ENCODE peak calls at places on chromosomes 12 and 14, in six cellular contexts. One of them, this sample, is unnamed. For H3K4me1, the result is how much of the 10 kb centered on the place peaks cover.

GRCh38 chr12:132279184-132279889 is 50.1 kb downstream of the GALNT9 start:
- DNase-seq in ovary: no peak
- DNase-seq in psoas muscle: no peak
- DNase-seq in uterus: no peak
- DNase-seq in heart right ventricle: peak
- DNase-seq in naive thymus-derived CD4-positive, alpha-beta T cell: no peak
- DNase-seq in this sample: peak

GRCh38 chr12:103503546-103504480 is 8.0 kb upstream of the C12orf42 start:
- DNase-seq in ovary: no peak
- DNase-seq in psoas muscle: no peak
- DNase-seq in uterus: no peak
- DNase-seq in heart right ventricle: peak
- DNase-seq in naive thymus-derived CD4-positive, alpha-beta T cell: peak
- DNase-seq in this sample: no peak

GRCh38 chr14:60204843-60205774 is 39.9 kb upstream of the DHRS7 start:
- DNase-seq in ovary: no peak
- DNase-seq in psoas muscle: no peak
- DNase-seq in uterus: no peak
- DNase-seq in heart right ventricle: no peak
- DNase-seq in naive thymus-derived CD4-positive, alpha-beta T cell: no peak
- DNase-seq in this sample: no peak

GRCh38 chr14:83779266-83779665 is 1750.7 kb upstream of the FLRT2 start:
- DNase-seq in ovary: no peak
- DNase-seq in psoas muscle: no peak
- DNase-seq in uterus: no peak
- DNase-seq in heart right ventricle: no peak
- DNase-seq in naive thymus-derived CD4-positive, alpha-beta T cell: no peak
- DNase-seq in this sample: no peak

GRCh38 chr12:74170645-74171477 is 366.8 kb upstream of the ATXN7L3B start:
- DNase-seq in ovary: no peak
- DNase-seq in psoas muscle: peak
- DNase-seq in uterus: no peak
- DNase-seq in heart right ventricle: peak
- DNase-seq in naive thymus-derived CD4-positive, alpha-beta T cell: no peak
- DNase-seq in this sample: peak

GRCh38 chr12:6089041-6089823 is 35.2 kb downstream of the VWF start:
- DNase-seq in ovary: no peak
- DNase-seq in psoas muscle: no peak
- DNase-seq in uterus: no peak
- DNase-seq in heart right ventricle: no peak
- DNase-seq in naive thymus-derived CD4-positive, alpha-beta T cell: no peak
- DNase-seq in this sample: peak

GRCh38 chr12:124293286-124294003 is 1.4 kb upstream of the RFLNA start:
- DNase-seq in ovary: no peak
- DNase-seq in psoas muscle: no peak
- DNase-seq in uterus: no peak
- DNase-seq in heart right ventricle: no peak
- DNase-seq in naive thymus-derived CD4-positive, alpha-beta T cell: no peak
- DNase-seq in this sample: no peak

GRCh38 chr12:80040075-80040738 is 59.1 kb upstream of the OTOGL start:
- DNase-seq in ovary: no peak
- DNase-seq in psoas muscle: no peak
- DNase-seq in uterus: no peak
- DNase-seq in heart right ventricle: no peak
- DNase-seq in naive thymus-derived CD4-positive, alpha-beta T cell: no peak
- DNase-seq in this sample: no peak

GRCh38 chr14:105891221-105891602 is 364.8 kb downstream of the TMEM121 start:
- DNase-seq in ovary: no peak
- DNase-seq in psoas muscle: peak
- DNase-seq in uterus: peak
- DNase-seq in heart right ventricle: peak
- DNase-seq in naive thymus-derived CD4-positive, alpha-beta T cell: no peak
- DNase-seq in this sample: peak

GRCh38 chr12:75892779-75893408 is 138.7 kb downstream of the PHLDA1 start:
- DNase-seq in ovary: no peak
- DNase-seq in psoas muscle: no peak
- DNase-seq in uterus: no peak
- DNase-seq in heart right ventricle: no peak
- DNase-seq in naive thymus-derived CD4-positive, alpha-beta T cell: no peak
- DNase-seq in this sample: no peak

GRCh38 chr12:123005081-123005626 is 24.7 kb downstream of the ARL6IP4 start:
- DNase-seq in ovary: no peak
- DNase-seq in psoas muscle: peak
- DNase-seq in uterus: no peak
- DNase-seq in heart right ventricle: no peak
- DNase-seq in naive thymus-derived CD4-positive, alpha-beta T cell: no peak
- DNase-seq in this sample: no peak

GRCh38 chr12:119179335-119180021 is 747 bp downstream of the HSPB8 start:
- DNase-seq in ovary: no peak
- DNase-seq in psoas muscle: no peak
- DNase-seq in uterus: peak
- DNase-seq in heart right ventricle: no peak
- DNase-seq in naive thymus-derived CD4-positive, alpha-beta T cell: no peak
- DNase-seq in this sample: peak

GRCh38 chr12:115828151-115828550 is 449.3 kb downstream of the MED13L start:
- DNase-seq in ovary: no peak
- DNase-seq in psoas muscle: no peak
- DNase-seq in uterus: no peak
- DNase-seq in heart right ventricle: no peak
- DNase-seq in naive thymus-derived CD4-positive, alpha-beta T cell: no peak
- DNase-seq in this sample: no peak

GRCh38 chr14:91997492-91997891 is 42.4 kb downstream of the TRIP11 start:
- DNase-seq in ovary: no peak
- DNase-seq in psoas muscle: no peak
- DNase-seq in uterus: no peak
- DNase-seq in heart right ventricle: no peak
- DNase-seq in naive thymus-derived CD4-positive, alpha-beta T cell: no peak
- DNase-seq in this sample: no peak

GRCh38 chr14:105168093-105168420 is 519 bp downstream of the JAG2 start:
- DNase-seq in ovary: no peak
- DNase-seq in psoas muscle: no peak
- DNase-seq in uterus: no peak
- DNase-seq in heart right ventricle: no peak
- DNase-seq in naive thymus-derived CD4-positive, alpha-beta T cell: no peak
- DNase-seq in this sample: no peak

GRCh38 chr12:120290541-120291312 is 976 bp downstream of the RNU4-2 start:
- DNase-seq in ovary: no peak
- DNase-seq in psoas muscle: peak
- DNase-seq in uterus: peak
- DNase-seq in heart right ventricle: no peak
- DNase-seq in naive thymus-derived CD4-positive, alpha-beta T cell: peak
- DNase-seq in this sample: peak

GRCh38 chr12:42504049-42504448 is 85.5 kb downstream of the PRICKLE1 start:
- DNase-seq in ovary: peak
- DNase-seq in psoas muscle: no peak
- DNase-seq in uterus: peak
- DNase-seq in heart right ventricle: no peak
- DNase-seq in naive thymus-derived CD4-positive, alpha-beta T cell: no peak
- DNase-seq in this sample: no peak

GRCh38 chr14:75022655-75023054 is 19.9 kb downstream of the EIF2B2 start:
- DNase-seq in ovary: no peak
- DNase-seq in psoas muscle: peak
- DNase-seq in uterus: no peak
- DNase-seq in heart right ventricle: peak
- DNase-seq in naive thymus-derived CD4-positive, alpha-beta T cell: no peak
- DNase-seq in this sample: no peak

GRCh38 chr14:62084020-62084419 is 321.8 kb downstream of the SNAPC1 start:
- DNase-seq in ovary: no peak
- DNase-seq in psoas muscle: no peak
- DNase-seq in uterus: no peak
- DNase-seq in heart right ventricle: no peak
- DNase-seq in naive thymus-derived CD4-positive, alpha-beta T cell: no peak
- DNase-seq in this sample: no peak

GRCh38 chr14:62079035-62079434 is 316.8 kb downstream of the SNAPC1 start:
- DNase-seq in ovary: no peak
- DNase-seq in psoas muscle: no peak
- DNase-seq in uterus: no peak
- DNase-seq in heart right ventricle: no peak
- DNase-seq in naive thymus-derived CD4-positive, alpha-beta T cell: no peak
- DNase-seq in this sample: no peak

GRCh38 chr14:62082779-62083178 is 320.6 kb downstream of the SNAPC1 start:
- DNase-seq in ovary: no peak
- DNase-seq in psoas muscle: no peak
- DNase-seq in uterus: no peak
- DNase-seq in heart right ventricle: no peak
- DNase-seq in naive thymus-derived CD4-positive, alpha-beta T cell: no peak
- DNase-seq in this sample: no peak

GRCh38 chr14:62081956-62082355 is 319.7 kb downstream of the SNAPC1 start:
- DNase-seq in ovary: no peak
- DNase-seq in psoas muscle: no peak
- DNase-seq in uterus: no peak
- DNase-seq in heart right ventricle: no peak
- DNase-seq in naive thymus-derived CD4-positive, alpha-beta T cell: no peak
- DNase-seq in this sample: no peak

GRCh38 chr14:62081012-62081612 is 318.9 kb downstream of the SNAPC1 start:
- DNase-seq in ovary: no peak
- DNase-seq in psoas muscle: no peak
- DNase-seq in uterus: no peak
- DNase-seq in heart right ventricle: no peak
- DNase-seq in naive thymus-derived CD4-positive, alpha-beta T cell: no peak
- DNase-seq in this sample: no peak
- H3K4me1 ChIP-seq in ovary: under half
- H3K4me1 ChIP-seq in psoas muscle: under half
- H3K4me1 ChIP-seq in uterus: under half
- H3K4me1 ChIP-seq in heart right ventricle: under half
- H3K4me1 ChIP-seq in naive thymus-derived CD4-positive, alpha-beta T cell: under half
- H3K4me1 ChIP-seq in this sample: under half

GRCh38 chr14:93742761-93743160 is 45.5 kb downstream of the PRIMA1 start:
- DNase-seq in ovary: no peak
- DNase-seq in psoas muscle: peak
- DNase-seq in uterus: peak
- DNase-seq in heart right ventricle: no peak
- DNase-seq in naive thymus-derived CD4-positive, alpha-beta T cell: no peak
- DNase-seq in this sample: no peak

GRCh38 chr14:93741556-93742210 is 46.6 kb downstream of the PRIMA1 start:
- DNase-seq in ovary: no peak
- DNase-seq in psoas muscle: peak
- DNase-seq in uterus: no peak
- DNase-seq in heart right ventricle: no peak
- DNase-seq in naive thymus-derived CD4-positive, alpha-beta T cell: no peak
- DNase-seq in this sample: no peak

GRCh38 chr14:93744876-93745275 is 43.4 kb downstream of the PRIMA1 start:
- DNase-seq in ovary: no peak
- DNase-seq in psoas muscle: peak
- DNase-seq in uterus: no peak
- DNase-seq in heart right ventricle: no peak
- DNase-seq in naive thymus-derived CD4-positive, alpha-beta T cell: no peak
- DNase-seq in this sample: no peak

GRCh38 chr14:93744176-93744575 is 44.1 kb downstream of the PRIMA1 start:
- DNase-seq in ovary: no peak
- DNase-seq in psoas muscle: peak
- DNase-seq in uterus: no peak
- DNase-seq in heart right ventricle: no peak
- DNase-seq in naive thymus-derived CD4-positive, alpha-beta T cell: no peak
- DNase-seq in this sample: no peak

GRCh38 chr14:93743270-93744060 is 44.8 kb downstream of the PRIMA1 start:
- DNase-seq in ovary: no peak
- DNase-seq in psoas muscle: peak
- DNase-seq in uterus: no peak
- DNase-seq in heart right ventricle: no peak
- DNase-seq in naive thymus-derived CD4-positive, alpha-beta T cell: no peak
- DNase-seq in this sample: no peak
- H3K27ac ChIP-seq in ovary: no peak
- H3K27ac ChIP-seq in psoas muscle: no peak
- H3K27ac ChIP-seq in uterus: peak
- H3K27ac ChIP-seq in heart right ventricle: peak
- H3K27ac ChIP-seq in naive thymus-derived CD4-positive, alpha-beta T cell: no peak
- H3K27ac ChIP-seq in this sample: peak

GRCh38 chr14:20609215-20610001 is 18.2 kb upstream of the RNASE12 start:
- DNase-seq in ovary: peak
- DNase-seq in psoas muscle: peak
- DNase-seq in uterus: peak
- DNase-seq in heart right ventricle: peak
- DNase-seq in naive thymus-derived CD4-positive, alpha-beta T cell: peak
- DNase-seq in this sample: peak
- H3K4me1 ChIP-seq in ovary: under half
- H3K4me1 ChIP-seq in psoas muscle: under half
- H3K4me1 ChIP-seq in uterus: under half
- H3K4me1 ChIP-seq in heart right ventricle: under half
- H3K4me1 ChIP-seq in naive thymus-derived CD4-positive, alpha-beta T cell: under half
- H3K4me1 ChIP-seq in this sample: under half

GRCh38 chr12:108306014-108306501 is 33.1 kb downstream of the CMKLR1 start:
- DNase-seq in ovary: no peak
- DNase-seq in psoas muscle: no peak
- DNase-seq in uterus: peak
- DNase-seq in heart right ventricle: no peak
- DNase-seq in naive thymus-derived CD4-positive, alpha-beta T cell: no peak
- DNase-seq in this sample: no peak
- H3K27ac ChIP-seq in ovary: no peak
- H3K27ac ChIP-seq in psoas muscle: peak
- H3K27ac ChIP-seq in uterus: peak
- H3K27ac ChIP-seq in heart right ventricle: peak
- H3K27ac ChIP-seq in naive thymus-derived CD4-positive, alpha-beta T cell: no peak
- H3K27ac ChIP-seq in this sample: peak

GRCh38 chr12:9071518-9071917 is 44.2 kb downstream of the A2M start:
- DNase-seq in ovary: no peak
- DNase-seq in psoas muscle: no peak
- DNase-seq in uterus: no peak
- DNase-seq in heart right ventricle: no peak
- DNase-seq in naive thymus-derived CD4-positive, alpha-beta T cell: no peak
- DNase-seq in this sample: no peak

GRCh38 chr12:9071976-9072375 is 43.7 kb downstream of the A2M start:
- DNase-seq in ovary: no peak
- DNase-seq in psoas muscle: no peak
- DNase-seq in uterus: no peak
- DNase-seq in heart right ventricle: no peak
- DNase-seq in naive thymus-derived CD4-positive, alpha-beta T cell: no peak
- DNase-seq in this sample: no peak

GRCh38 chr12:9068600-9068999 is 47.1 kb downstream of the A2M start:
- DNase-seq in ovary: no peak
- DNase-seq in psoas muscle: no peak
- DNase-seq in uterus: no peak
- DNase-seq in heart right ventricle: no peak
- DNase-seq in naive thymus-derived CD4-positive, alpha-beta T cell: no peak
- DNase-seq in this sample: no peak

GRCh38 chr12:9072481-9073038 is 43.2 kb downstream of the A2M start:
- DNase-seq in ovary: no peak
- DNase-seq in psoas muscle: no peak
- DNase-seq in uterus: no peak
- DNase-seq in heart right ventricle: no peak
- DNase-seq in naive thymus-derived CD4-positive, alpha-beta T cell: no peak
- DNase-seq in this sample: no peak

DNA sequence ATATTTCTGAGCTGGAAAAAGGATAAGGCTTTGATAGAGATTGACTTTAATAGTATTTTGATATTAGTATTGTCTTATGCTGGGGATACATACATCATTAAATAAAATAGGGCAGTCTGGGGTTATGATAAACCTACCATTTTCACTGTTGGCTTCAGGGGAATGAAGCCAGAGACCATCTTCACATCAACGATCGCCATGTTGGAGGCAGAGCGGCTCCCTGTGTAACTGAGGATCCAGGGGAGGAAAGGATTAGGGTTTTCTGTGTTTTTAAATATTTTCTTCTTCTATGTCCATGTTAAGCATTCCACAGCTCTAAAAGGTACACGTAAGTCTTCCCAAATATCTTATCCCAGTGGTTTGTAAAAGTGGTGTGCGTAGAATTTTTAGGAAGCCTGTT is 45.4 kb downstream of the A2M start:
- DNase-seq in ovary: no peak
- DNase-seq in psoas muscle: no peak
- DNase-seq in uterus: no peak
- DNase-seq in heart right ventricle: no peak
- DNase-seq in naive thymus-derived CD4-positive, alpha-beta T cell: no peak
- DNase-seq in this sample: no peak
- H3K4me1 ChIP-seq in ovary: under half
- H3K4me1 ChIP-seq in psoas muscle: under half
- H3K4me1 ChIP-seq in uterus: under half
- H3K4me1 ChIP-seq in heart right ventricle: under half
- H3K4me1 ChIP-seq in naive thymus-derived CD4-positive, alpha-beta T cell: under half
- H3K4me1 ChIP-seq in this sample: under half

GRCh38 chr12:1917172-1918070 is 1.0 kb downstream of the CACNA2D4 start:
- DNase-seq in ovary: peak
- DNase-seq in psoas muscle: no peak
- DNase-seq in uterus: peak
- DNase-seq in heart right ventricle: no peak
- DNase-seq in naive thymus-derived CD4-positive, alpha-beta T cell: no peak
- DNase-seq in this sample: peak
- H3K27ac ChIP-seq in ovary: no peak
- H3K27ac ChIP-seq in psoas muscle: no peak
- H3K27ac ChIP-seq in uterus: no peak
- H3K27ac ChIP-seq in heart right ventricle: peak
- H3K27ac ChIP-seq in naive thymus-derived CD4-positive, alpha-beta T cell: no peak
- H3K27ac ChIP-seq in this sample: no peak

This sample was measured in sigmoid colon.